ENCODE peak calls at places on chromosomes 2 and 18, in five cellular contexts. W is uterus; X is stimulated activated CD4-positive, alpha-beta T cell treated with anti-CD3 and anti-CD28 coated beads, Interleukin-4, amount 100 ng/mL, for 48 hours; O is NCI-H774; R is GM04504. C is an unnamed sample.

GRCh38 chr2:10170256-10170655 is 47.7 kb downstream of the RRM2 start:
- DNase-seq in W (peak; percentile 80), X (no peak), O (no peak), R (no peak), C (no peak)

GRCh38 chr18:79403723-79404566 is 8.2 kb downstream of the NFATC1 start:
- DNase-seq in W (no peak), X (no peak), O (no peak), R (no peak), C (no peak)

GRCh38 chr2:168348076-168348475 is 100.7 kb upstream of the STK39 start:
- DNase-seq in W (no peak), X (no peak), O (peak; percentile 54), R (no peak), C (no peak)

GRCh38 chr2:146579154-146579930 is 1265.5 kb upstream of the ACVR2A start:
- DNase-seq in W (no peak), X (no peak), O (no peak), R (no peak), C (no peak)

GRCh38 chr2:50749226-50749625 is 282.7 kb downstream of the NRXN1 start:
- DNase-seq in W (no peak), X (no peak), O (no peak), R (no peak), C (no peak)

GRCh38 chr2:216678813-216679657 is 16.3 kb downstream of the IGFBP5 start:
- DNase-seq in W (no peak), X (no peak), O (no peak), R (no peak), C (no peak)

GRCh38 chr2:141001750-141002149 is 1129.1 kb downstream of the LRP1B start:
- DNase-seq in W (no peak), X (no peak), O (no peak), R (no peak), C (no peak)

GRCh38 chr2:10557506-10558265 is 109.6 kb upstream of the ODC1 start:
- DNase-seq in W (no peak), X (no peak), O (no peak), R (no peak), C (no peak)

GRCh38 chr18:46343456-46343855 is 239.3 kb downstream of the HAUS1 start:
- DNase-seq in W (no peak), X (no peak), O (no peak), R (no peak), C (no peak)

GRCh38 chr18:77068321-77068841 is 64.2 kb downstream of the MBP start:
- DNase-seq in W (no peak), X (no peak), O (peak; percentile 53), R (no peak), C (no peak)

GRCh38 chr2:239288951-239289481 is 111.8 kb downstream of the HDAC4 start:
- DNase-seq in W (no peak), X (no peak), O (no peak), R (no peak), C (no peak)

GRCh38 chr18:58413667-58414628 is 214.9 kb downstream of the ALPK2 start:
- DNase-seq in W (no peak), X (no peak), O (no peak), R (no peak), C (no peak)

GRCh38 chr2:52810460-52810859 is 957.1 kb upstream of the CHAC2 start:
- DNase-seq in W (no peak), X (no peak), O (no peak), R (no peak), C (no peak)

GRCh38 chr2:9315280-9315847 is 108.0 kb downstream of the ITGB1BP1 start:
- DNase-seq in W (no peak), X (no peak), O (no peak), R (no peak), C (no peak)

GRCh38 chr18:48197819-48198218 is 211.4 kb downstream of the ZBTB7C start:
- DNase-seq in W (no peak), X (no peak), O (no peak), R (no peak), C (no peak)

GRCh38 chr2:22626621-22627020 is 758.4 kb upstream of the KLHL29 start:
- DNase-seq in W (no peak), X (no peak), O (no peak), R (no peak), C (no peak)

GRCh38 chr2:55099493-55099877 is 49.2 kb upstream of the RTN4 start:
- DNase-seq in W (no peak), X (no peak), O (no peak), R (no peak), C (no peak)

GRCh38 chr2:42504364-42505230 is 10.8 kb upstream of the KCNG3 start:
- DNase-seq in W (no peak), X (no peak), O (no peak), R (no peak), C (no peak)

GRCh38 chr2:12363569-12363968 is 353.2 kb upstream of the TRIB2 start:
- DNase-seq in W (no peak), X (no peak), O (no peak), R (no peak), C (no peak)

GRCh38 chr2:9336534-9337354 is 86.6 kb downstream of the ITGB1BP1 start:
- DNase-seq in W (peak; percentile 61), X (no peak), O (peak; percentile 81), R (peak; percentile 28), C (no peak)

GRCh38 chr2:70756126-70756525 is 11.9 kb downstream of the ADD2 start:
- DNase-seq in W (no peak), X (no peak), O (no peak), R (no peak), C (no peak)

GRCh38 chr2:88176352-88176952 is 6.3 kb downstream of the THNSL2 start:
- DNase-seq in W (no peak), X (no peak), O (peak; percentile 42), R (no peak), C (no peak)

GRCh38 chr18:22337878-22338277 is 79.8 kb downstream of the CTAGE1 start:
- DNase-seq in W (no peak), X (no peak), O (no peak), R (no peak), C (no peak)

GRCh38 chr2:239882335-239882734 is 142.8 kb downstream of the NDUFA10 start:
- DNase-seq in W (peak; percentile 59), X (peak; percentile 52), O (no peak), R (peak; percentile 6), C (no peak)

GRCh38 chr2:85134255-85135065 is 1.3 kb downstream of the TCF7L1 start:
- DNase-seq in W (peak; percentile 52), X (no peak), O (no peak), R (no peak), C (no peak)

GRCh38 chr2:3169106-3169870 is 208.3 kb downstream of the EIPR1 start:
- DNase-seq in W (no peak), X (no peak), O (no peak), R (peak; percentile 42), C (no peak)

GRCh38 chr2:117972466-117973123 is 41.3 kb downstream of the CCDC93 start:
- DNase-seq in W (no peak), X (no peak), O (no peak), R (no peak), C (no peak)

GRCh38 chr2:190765386-190766173 is 115.0 kb upstream of the GLS start:
- DNase-seq in W (no peak), X (no peak), O (no peak), R (peak; percentile 39), C (no peak)

GRCh38 chr2:111663471-111663951 is 220.5 kb downstream of the ANAPC1 start:
- DNase-seq in W (no peak), X (no peak), O (no peak), R (no peak), C (no peak)

GRCh38 chr2:101781730-101782426 is 84.4 kb downstream of the MAP4K4 start:
- DNase-seq in W (no peak), X (no peak), O (no peak), R (no peak), C (no peak)

GRCh38 chr2:104431701-104432121 is 422.2 kb upstream of the POU3F3 start:
- DNase-seq in W (no peak), X (no peak), O (no peak), R (no peak), C (no peak)

GRCh38 chr2:149679286-149679685 is 91.7 kb upstream of the MMADHC start:
- DNase-seq in W (no peak), X (no peak), O (no peak), R (peak; percentile 56), C (no peak)

GRCh38 chr2:237995036-237995435 is 28.2 kb downstream of the UBE2F start:
- DNase-seq in W (no peak), X (no peak), O (no peak), R (no peak), C (no peak)